ENCODE peak calls at places on chromosomes 11 and 22, in nine cellular contexts. W is Peyer's patch; F is WTC11; Z is brain microvascular endothelial cell; O is OCI-LY7; H is CD8-positive, alpha-beta T cell; B is dorsolateral prefrontal cortex; S is cardiac fibroblast; N is stomach. Q is an unnamed sample.

GRCh38 chr22:35479359-35479758 is 61.3 kb upstream of the RASD2 start:
- DNase-seq in W (no peak), F (no peak), Z (no peak), O (no peak), H (no peak), B (no peak), S (no peak), N (no peak), Q (no peak)

GRCh38 chr22:42621505-42622002 is 6.9 kb upstream of the POLDIP3 start:
- DNase-seq in W (peak; percentile 80), F (peak; percentile 91), Z (peak; percentile 37), O (peak; percentile 73), H (peak; percentile 53), B (peak; percentile 65), S (peak; percentile 70), N (peak; percentile 78), Q (no peak)

GRCh38 chr11:12757416-12757815 is 83.2 kb downstream of the TEAD1 start:
- DNase-seq in W (no peak), F (no peak), Z (no peak), O (no peak), H (no peak), B (no peak), S (no peak), N (no peak), Q (no peak)

GRCh38 chr11:27456802-27457329 is 15.7 kb downstream of the LGR4 start:
- DNase-seq in W (no peak), F (no peak), Z (no peak), O (no peak), H (no peak), B (no peak), S (no peak), N (no peak), Q (no peak)

GRCh38 chr11:70707821-70708220 is 309.5 kb downstream of the CTTN start:
- DNase-seq in W (peak; percentile 10), F (no peak), Z (no peak), O (no peak), H (no peak), B (peak; percentile 15), S (no peak), N (no peak), Q (no peak)

GRCh38 chr11:86140334-86140733 is 71.5 kb upstream of the PICALM start:
- DNase-seq in W (no peak), F (no peak), Z (no peak), O (no peak), H (no peak), B (no peak), S (no peak), N (no peak), Q (no peak)

GRCh38 chr11:44564653-44565007 is 833 bp upstream of the CD82 start:
- DNase-seq in W (peak; percentile 81), F (no peak), Z (peak; percentile 65), O (no peak), H (no peak), B (peak; percentile 64), S (peak; percentile 93), N (peak; percentile 85), Q (peak; percentile 58)

GRCh38 chr11:57318178-57318577 is 6.6 kb downstream of the TNKS1BP1 start:
- DNase-seq in W (no peak), F (no peak), Z (no peak), O (no peak), H (no peak), B (no peak), S (peak; percentile 60), N (peak; percentile 48), Q (no peak)

GRCh38 chr11:8767466-8768142 is 85.0 kb downstream of the RPL27A start:
- DNase-seq in W (no peak), F (no peak), Z (no peak), O (no peak), H (no peak), B (no peak), S (peak; percentile 36), N (peak; percentile 23), Q (no peak)

GRCh38 chr11:11966826-11967668 is 41.4 kb downstream of the DKK3 start:
- DNase-seq in W (peak; percentile 73), F (peak; percentile 90), Z (peak; percentile 51), O (peak; percentile 64), H (peak; percentile 62), B (peak; percentile 83), S (peak; percentile 58), N (peak; percentile 79), Q (peak; percentile 53)

GRCh38 chr11:44607987-44608386 is 42.5 kb downstream of the CD82 start:
- DNase-seq in W (no peak), F (no peak), Z (peak; percentile 29), O (no peak), H (no peak), B (no peak), S (peak; percentile 50), N (no peak), Q (no peak)

GRCh38 chr11:69692422-69692821 is 11.4 kb downstream of the FGF19 start:
- DNase-seq in W (no peak), F (no peak), Z (no peak), O (no peak), H (no peak), B (no peak), S (no peak), N (no peak), Q (no peak)

DNA sequence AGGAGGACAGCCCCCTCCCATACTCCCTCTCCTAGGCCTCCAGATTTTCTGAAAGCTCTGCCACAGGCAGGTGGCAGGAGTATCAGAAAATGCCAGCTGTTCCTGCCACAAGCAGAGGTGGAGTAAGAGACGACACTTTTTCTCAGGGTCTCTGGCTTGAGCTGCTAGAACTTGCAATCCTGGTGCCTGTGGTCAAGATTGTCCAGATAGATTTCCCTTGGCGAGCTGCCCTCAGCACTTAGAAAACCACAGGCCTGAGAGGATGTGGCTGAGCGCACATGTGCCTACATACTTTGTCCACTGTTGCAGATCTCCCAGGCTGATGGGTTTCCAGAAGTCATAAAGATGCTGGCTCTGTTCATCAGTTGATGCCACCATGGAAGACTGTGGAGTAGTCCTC is 65.7 kb upstream of the NAV2 start:
- DNase-seq in W (no peak), F (no peak), Z (peak; percentile 88), O (no peak), H (no peak), B (no peak), S (peak; percentile 82), N (no peak), Q (no peak)
- TF ChIP-seq CTCF in W (no peak), F (no peak), Z (peak; percentile 14), O (no peak), H (no peak), B (no peak), S (no peak), N (no peak), Q (no peak)

DNA sequence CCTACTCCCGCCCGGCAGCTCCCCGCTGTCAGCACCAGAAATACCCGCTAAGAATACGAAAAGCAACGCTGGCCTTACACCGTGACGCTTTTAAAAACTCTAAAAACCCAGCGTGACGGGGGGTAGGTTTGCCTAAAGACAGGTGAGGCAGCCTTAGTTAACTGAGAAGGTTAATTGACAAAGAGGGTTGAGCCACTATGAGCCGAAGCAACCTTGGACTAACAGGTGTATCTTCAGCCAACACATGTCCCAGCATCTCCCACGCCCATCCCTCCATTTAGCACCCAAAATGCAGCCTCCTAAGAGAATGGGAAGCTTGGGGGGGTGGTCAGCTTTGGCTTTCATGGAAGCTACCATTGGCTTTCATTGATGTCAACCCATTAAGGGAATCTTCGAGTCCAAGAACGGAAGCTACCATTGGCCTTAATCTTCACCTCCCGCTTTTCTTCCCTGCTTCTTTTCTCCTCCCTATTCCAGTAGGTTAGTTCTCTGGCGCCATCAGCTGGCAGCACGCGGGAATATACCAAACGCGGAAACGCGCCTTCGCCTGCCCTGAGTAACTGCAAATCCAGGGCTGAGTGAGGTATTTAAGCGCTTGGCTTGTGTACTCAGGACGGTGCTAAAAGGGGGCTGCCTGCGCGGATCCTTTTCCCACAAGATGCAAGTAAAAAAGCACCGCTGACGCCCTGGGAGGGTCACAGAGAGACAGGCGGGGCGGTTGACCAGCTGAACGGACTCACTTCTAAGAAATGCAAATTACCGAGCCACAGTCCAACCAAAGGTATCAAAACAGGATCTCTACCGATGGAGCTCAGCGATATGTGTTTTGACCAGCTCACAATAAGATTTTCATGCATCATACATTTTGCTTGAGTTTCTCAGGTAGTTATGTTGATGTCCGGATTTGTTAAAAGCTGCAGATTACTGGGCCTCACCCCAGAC is 38.5 kb upstream of the GLYATL1 start:
- DNase-seq in W (peak; percentile 87), F (peak; percentile 96), Z (peak; percentile 78), O (peak; percentile 30), H (peak; percentile 15), B (peak; percentile 72), S (peak; percentile 83), N (peak; percentile 83), Q (no peak)
- TF ChIP-seq CTCF in W (peak; percentile 74), F (peak; percentile 59), Z (peak; percentile 84), O (peak; percentile 75), H (no peak), B (no peak), S (peak; percentile 62), N (peak; percentile 50), Q (no peak)

GRCh38 chr11:126878892-126879291 is 121.7 kb downstream of the KIRREL3 start:
- DNase-seq in W (no peak), F (no peak), Z (no peak), O (no peak), H (no peak), B (no peak), S (no peak), N (no peak), Q (no peak)

GRCh38 chr11:126871792-126872191 is 128.8 kb downstream of the KIRREL3 start:
- DNase-seq in W (no peak), F (no peak), Z (no peak), O (no peak), H (no peak), B (no peak), S (no peak), N (no peak), Q (no peak)

GRCh38 chr11:126879516-126879915 is 121.1 kb downstream of the KIRREL3 start:
- DNase-seq in W (no peak), F (no peak), Z (no peak), O (no peak), H (no peak), B (no peak), S (no peak), N (no peak), Q (no peak)

GRCh38 chr11:126874276-126874675 is 126.3 kb downstream of the KIRREL3 start:
- DNase-seq in W (no peak), F (no peak), Z (no peak), O (no peak), H (no peak), B (no peak), S (no peak), N (no peak), Q (no peak)

DNA sequence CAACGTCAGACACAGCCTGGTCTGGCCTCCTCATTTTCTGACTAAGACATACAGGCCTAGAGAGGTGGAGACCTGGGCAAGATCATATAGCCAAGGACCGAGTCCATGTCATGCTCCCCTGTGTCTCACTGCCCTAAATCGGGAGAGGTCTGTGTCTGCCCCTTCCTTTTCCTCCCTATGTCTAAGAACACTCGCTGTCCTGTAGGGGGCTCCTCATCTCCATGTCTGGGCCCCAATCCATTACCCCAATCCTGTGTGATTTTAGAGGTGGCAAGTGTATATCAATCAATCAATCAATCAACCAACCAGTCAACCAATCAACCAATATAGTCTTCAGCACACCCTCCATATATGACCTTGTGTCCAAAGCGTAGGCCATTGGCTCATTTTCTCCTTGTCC is 125.7 kb downstream of the KIRREL3 start:
- DNase-seq in W (no peak), F (peak; percentile 34), Z (no peak), O (peak; percentile 1), H (no peak), B (no peak), S (no peak), N (no peak), Q (no peak)
- TF ChIP-seq CTCF in W (no peak), F (no peak), Z (peak; percentile 53), O (peak; percentile 58), H (no peak), B (no peak), S (peak; percentile 2), N (no peak), Q (no peak)

GRCh38 chr11:132349806-132350733 is 979.7 kb downstream of the NTM start:
- DNase-seq in W (no peak), F (no peak), Z (peak; percentile 33), O (no peak), H (no peak), B (no peak), S (no peak), N (no peak), Q (no peak)
- TF ChIP-seq CTCF in W (no peak), F (no peak), Z (peak; percentile 9), O (no peak), H (no peak), B (no peak), S (no peak), N (no peak), Q (no peak)